ENCODE peak calls at places on chromosome X, in four cellular contexts. One of them, this sample, is unnamed.

GRCh38 chrX:150225756-150226155 is 137.4 kb upstream of the MAMLD1 start:
- DNase-seq in H1: no peak
- DNase-seq in IMR-90: no peak
- DNase-seq in mesendoderm: no peak
- DNase-seq in this sample: peak; percentile 43

GRCh38 chrX:19347916-19348315 is 4.2 kb downstream of the PDHA1 start:
- DNase-seq in H1: no peak
- DNase-seq in mesendoderm: no peak
- DNase-seq in IMR-90: peak; percentile 25
- DNase-seq in this sample: no peak

GRCh38 chrX:15158350-15158735 is 111.5 kb downstream of the ASB9 start:
- DNase-seq in H1: no peak
- DNase-seq in IMR-90: no peak
- DNase-seq in mesendoderm: no peak
- DNase-seq in this sample: no peak

GRCh38 chrX:19543020-19543715 is 27.9 kb upstream of the MAP3K15 start:
- DNase-seq in H1: no peak
- DNase-seq in IMR-90: no peak
- DNase-seq in mesendoderm: no peak
- DNase-seq in this sample: no peak

GRCh38 chrX:101803451-101803850 is 128.4 kb downstream of the ZMAT1 start:
- DNase-seq in mesendoderm: no peak
- DNase-seq in IMR-90: peak; percentile 19
- DNase-seq in H1: no peak
- DNase-seq in this sample: no peak

GRCh38 chrX:154540897-154541535 is 5.6 kb downstream of the G6PD start:
- DNase-seq in H1: no peak
- DNase-seq in mesendoderm: no peak
- DNase-seq in IMR-90: no peak
- DNase-seq in this sample: no peak

GRCh38 chrX:46257451-46257879 is 287.8 kb downstream of the ZNF674 start:
- DNase-seq in mesendoderm: no peak
- DNase-seq in H1: no peak
- DNase-seq in IMR-90: no peak
- DNase-seq in this sample: no peak

GRCh38 chrX:111823703-111824102 is 52.3 kb upstream of the TRPC5OS start:
- DNase-seq in mesendoderm: no peak
- DNase-seq in H1: no peak
- DNase-seq in IMR-90: no peak
- DNase-seq in this sample: no peak

GRCh38 chrX:38060331-38060878 is 54.1 kb downstream of the SYTL5 start:
- DNase-seq in mesendoderm: no peak
- DNase-seq in IMR-90: no peak
- DNase-seq in H1: no peak
- DNase-seq in this sample: no peak

GRCh38 chrX:110287605-110288004 is 30.3 kb downstream of the AMMECR1 start:
- DNase-seq in H1: no peak
- DNase-seq in mesendoderm: no peak
- DNase-seq in IMR-90: peak; percentile 62
- DNase-seq in this sample: no peak

GRCh38 chrX:11341274-11342256 is 48.4 kb downstream of the AMELX start:
- DNase-seq in IMR-90: peak; percentile 79
- DNase-seq in mesendoderm: peak; percentile 0
- DNase-seq in H1: no peak
- DNase-seq in this sample: no peak

GRCh38 chrX:9882669-9883446 is 84.3 kb upstream of the CLDN34 start:
- DNase-seq in H1: no peak
- DNase-seq in mesendoderm: peak; percentile 53
- DNase-seq in IMR-90: peak; percentile 87
- DNase-seq in this sample: no peak

GRCh38 chrX:132861076-132861475 is 97.4 kb downstream of the HS6ST2 start:
- DNase-seq in H1: no peak
- DNase-seq in mesendoderm: no peak
- DNase-seq in IMR-90: no peak
- DNase-seq in this sample: no peak

GRCh38 chrX:39196192-39197102 is 395.2 kb downstream of the MID1IP1 start:
- DNase-seq in H1: no peak
- DNase-seq in IMR-90: peak; percentile 2
- DNase-seq in mesendoderm: no peak
- DNase-seq in this sample: no peak

GRCh38 chrX:113059714-113060113 is 219.1 kb upstream of the AMOT start:
- DNase-seq in IMR-90: no peak
- DNase-seq in mesendoderm: no peak
- DNase-seq in H1: no peak
- DNase-seq in this sample: no peak

GRCh38 chrX:150080497-150080896 is 142.2 kb upstream of the EOLA2 start:
- DNase-seq in mesendoderm: no peak
- DNase-seq in IMR-90: no peak
- DNase-seq in H1: no peak
- DNase-seq in this sample: no peak

GRCh38 chrX:17814059-17814458 is 47.0 kb downstream of the RAI2 start:
- DNase-seq in H1: no peak
- DNase-seq in mesendoderm: no peak
- DNase-seq in IMR-90: no peak
- DNase-seq in this sample: no peak

GRCh38 chrX:38376747-38377146 is 24.3 kb downstream of the OTC start:
- DNase-seq in IMR-90: no peak
- DNase-seq in H1: no peak
- DNase-seq in mesendoderm: no peak
- DNase-seq in this sample: no peak

GRCh38 chrX:135740683-135741149 is 27.3 kb downstream of the CT45A3 start:
- DNase-seq in IMR-90: no peak
- DNase-seq in mesendoderm: no peak
- DNase-seq in H1: peak; percentile 37
- DNase-seq in this sample: peak; percentile 39

GRCh38 chrX:118594697-118595420 is 99.2 kb downstream of the DOCK11 start:
- DNase-seq in H1: no peak
- DNase-seq in mesendoderm: no peak
- DNase-seq in IMR-90: no peak
- DNase-seq in this sample: no peak

GRCh38 chrX:31499120-31499519 is 427.3 kb upstream of the FTHL17 start:
- DNase-seq in IMR-90: peak; percentile 42
- DNase-seq in H1: no peak
- DNase-seq in mesendoderm: peak; percentile 20
- DNase-seq in this sample: no peak

GRCh38 chrX:150258463-150259430 is 104.4 kb upstream of the MAMLD1 start:
- DNase-seq in H1: no peak
- DNase-seq in IMR-90: peak; percentile 42
- DNase-seq in mesendoderm: no peak
- DNase-seq in this sample: no peak

GRCh38 chrX:136200466-136200865 is 50.7 kb downstream of the MAP7D3 start:
- DNase-seq in mesendoderm: peak; percentile 59
- DNase-seq in IMR-90: peak; percentile 58
- DNase-seq in H1: no peak
- DNase-seq in this sample: no peak

DNA sequence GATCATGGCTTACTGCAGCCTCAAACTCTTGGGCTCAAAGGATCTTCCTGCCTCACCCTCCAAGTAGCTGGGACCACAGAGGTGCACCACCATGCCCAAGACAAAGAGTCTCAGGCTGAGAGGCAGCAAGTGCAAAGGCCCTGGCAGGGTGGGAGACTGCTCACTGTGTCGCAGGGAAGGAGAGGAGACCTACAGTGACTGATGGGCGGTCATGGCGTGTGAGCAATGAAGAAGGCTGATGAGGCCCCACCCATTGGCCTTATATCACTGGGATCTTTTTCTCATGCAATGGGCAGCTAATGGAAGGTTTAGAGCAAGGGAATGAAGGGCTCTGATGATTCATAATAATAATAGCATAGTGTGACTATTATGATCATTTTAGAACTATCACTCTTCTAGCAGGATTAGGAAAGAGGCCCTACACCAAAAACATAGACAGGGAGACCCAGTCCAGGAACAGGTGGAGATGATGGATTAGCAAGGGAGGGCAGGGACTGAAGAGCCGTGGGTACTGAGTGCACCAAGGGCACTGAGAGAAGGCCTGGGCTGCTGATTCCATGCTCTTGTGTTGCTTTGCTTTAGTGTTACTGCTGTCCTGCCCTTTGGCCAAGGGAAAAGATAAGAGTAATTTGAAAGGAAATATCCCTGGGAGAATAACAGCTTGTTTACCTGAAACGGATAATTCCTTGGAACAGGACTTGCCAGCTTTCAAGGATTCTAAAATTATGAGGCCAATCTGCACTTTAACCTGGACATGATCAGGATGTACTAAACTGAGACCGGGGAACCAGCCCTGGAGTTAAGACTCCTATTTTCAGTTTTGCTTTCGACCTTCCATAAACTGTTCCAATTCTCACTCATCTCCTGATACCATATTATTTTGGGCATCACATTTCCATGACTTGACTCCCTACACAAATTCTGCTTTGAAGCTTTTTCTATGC is 20.6 kb downstream of the FAM9C start:
- DNase-seq in H1: no peak
- DNase-seq in IMR-90: no peak
- DNase-seq in mesendoderm: no peak
- DNase-seq in this sample: no peak
- H3K56ac ChIP-seq in H1: no peak overlapping the region
- H3K56ac ChIP-seq in IMR-90: no peak overlapping the region
- H3K56ac ChIP-seq in mesendoderm: peak overlapping the region; percentile 15
- H3K56ac ChIP-seq in this sample: no peak overlapping the region

GRCh38 chrX:16714504-16714903 is 2.0 kb upstream of the CTPS2 start:
- DNase-seq in H1: no peak
- DNase-seq in IMR-90: no peak
- DNase-seq in mesendoderm: no peak
- DNase-seq in this sample: no peak

GRCh38 chrX:16722481-16722880 is 3.1 kb downstream of the SYAP1 start:
- DNase-seq in IMR-90: peak; percentile 15
- DNase-seq in H1: no peak
- DNase-seq in mesendoderm: no peak
- DNase-seq in this sample: no peak

GRCh38 chrX:16718824-16719333 is 533 bp upstream of the SYAP1 start:
- DNase-seq in mesendoderm: no peak
- DNase-seq in IMR-90: no peak
- DNase-seq in H1: no peak
- DNase-seq in this sample: no peak

GRCh38 chrX:16725067-16725466 is 5.7 kb downstream of the SYAP1 start:
- DNase-seq in mesendoderm: no peak
- DNase-seq in IMR-90: no peak
- DNase-seq in H1: no peak
- DNase-seq in this sample: no peak

DNA sequence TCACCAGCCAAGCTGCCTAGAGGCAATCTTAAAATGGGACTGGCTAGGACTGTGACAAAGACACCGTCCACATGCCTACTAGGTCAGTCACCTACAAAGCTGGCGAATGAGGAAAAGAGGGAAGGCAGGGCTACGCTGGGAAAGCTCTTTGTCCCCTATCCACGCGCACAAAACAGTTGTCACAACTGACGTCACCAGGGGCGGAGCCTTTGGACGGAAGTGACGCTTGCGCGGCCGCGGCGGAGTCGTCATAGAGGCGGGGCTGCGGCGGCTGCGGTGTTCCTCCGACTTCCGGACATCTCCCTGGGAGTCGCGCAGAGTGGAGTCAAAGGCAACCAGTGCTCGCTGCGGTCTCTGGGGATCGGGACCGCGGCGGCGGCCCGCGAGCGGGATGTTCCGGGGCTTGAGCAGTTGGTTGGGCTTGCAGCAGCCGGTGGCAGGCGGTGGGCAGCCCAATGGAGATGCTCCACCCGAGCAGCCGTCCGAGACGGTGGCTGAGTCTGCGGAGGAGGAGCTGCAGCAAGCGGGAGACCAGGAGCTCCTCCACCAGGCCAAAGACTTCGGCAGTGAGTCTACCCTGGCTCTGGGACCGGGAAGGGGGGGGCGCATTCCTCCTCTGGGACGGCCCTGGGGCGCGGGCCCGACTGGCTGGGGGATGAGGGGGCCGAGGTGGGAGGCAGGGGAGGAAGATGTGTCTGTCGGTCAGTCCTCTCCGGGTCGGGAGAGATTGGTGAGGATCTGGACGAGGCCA is at the start of gene SYAP1:
- DNase-seq in IMR-90: peak; percentile 99
- DNase-seq in H1: peak; percentile 95
- DNase-seq in mesendoderm: peak; percentile 97
- DNase-seq in this sample: peak; percentile 99
- H3K23ac ChIP-seq in IMR-90: peak within 1 kb of the TSS; percentile 82
- H3K23ac ChIP-seq in H1: no peak within 1 kb of the TSS
- H3K23ac ChIP-seq in mesendoderm: peak within 1 kb of the TSS; percentile 1
- H3K23ac ChIP-seq in this sample: no peak within 1 kb of the TSS

DNA sequence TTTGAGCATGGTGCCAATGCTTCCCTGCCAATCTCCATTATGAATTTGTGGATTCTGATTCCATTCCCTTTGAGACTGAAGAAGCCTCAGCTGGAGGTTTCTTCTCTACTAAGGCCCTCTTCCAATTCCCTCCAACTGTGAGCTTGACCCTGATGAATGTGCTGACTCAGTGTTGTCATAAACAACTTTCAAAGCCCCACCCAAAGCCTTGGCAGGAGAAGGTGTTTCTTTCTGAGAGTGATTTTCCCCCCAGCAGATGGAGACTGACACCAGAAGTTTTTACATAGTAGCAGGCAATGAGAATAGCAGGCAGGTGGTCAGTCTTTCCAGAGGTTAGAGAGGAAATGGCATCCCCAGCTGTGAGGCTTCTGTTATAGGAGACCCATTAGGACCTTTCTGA is 53.1 kb downstream of the OCRL start:
- DNase-seq in mesendoderm: peak; percentile 69
- DNase-seq in IMR-90: peak; percentile 37
- DNase-seq in H1: no peak
- DNase-seq in this sample: no peak
- H3K56ac ChIP-seq in mesendoderm: no peak overlapping the region
- H3K56ac ChIP-seq in IMR-90: no peak overlapping the region
- H3K56ac ChIP-seq in H1: no peak overlapping the region
- H3K56ac ChIP-seq in this sample: no peak overlapping the region

GRCh38 chrX:115900425-115900824 is 270.1 kb upstream of the AGTR2 start:
- DNase-seq in IMR-90: no peak
- DNase-seq in mesendoderm: no peak
- DNase-seq in H1: no peak
- DNase-seq in this sample: peak; percentile 26
- H3K23ac ChIP-seq in IMR-90: no peak overlapping the region
- H3K23ac ChIP-seq in mesendoderm: no peak overlapping the region
- H3K23ac ChIP-seq in H1: no peak overlapping the region
- H3K23ac ChIP-seq in this sample: no peak overlapping the region

DNA sequence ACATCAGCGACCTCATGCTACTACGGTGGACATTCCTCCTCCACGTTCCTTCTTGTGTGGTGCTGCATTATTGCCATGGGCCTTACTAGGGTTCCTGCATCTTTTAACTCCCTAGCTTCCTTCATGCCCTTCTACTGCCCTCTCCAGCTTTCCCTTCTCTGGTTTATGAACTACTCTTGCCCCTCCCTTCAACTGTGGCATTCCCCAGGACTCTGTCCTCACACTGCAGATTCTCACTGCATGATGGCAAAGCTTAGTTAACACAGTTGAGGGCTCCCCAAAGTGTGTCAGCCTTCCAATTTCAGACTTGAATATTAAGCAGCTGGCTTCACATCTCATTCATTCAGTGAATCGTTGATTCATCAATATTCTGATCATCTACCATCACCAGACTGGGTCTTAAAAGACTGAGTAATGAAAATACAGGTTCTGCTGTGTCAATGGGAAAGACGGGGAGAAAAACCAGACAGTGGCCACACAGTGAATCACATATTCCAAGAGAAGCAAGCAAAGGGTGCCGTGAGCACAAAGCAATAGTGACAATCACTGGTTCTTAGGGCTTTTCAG is 53.0 kb downstream of the ZFX start:
- DNase-seq in mesendoderm: no peak
- DNase-seq in H1: no peak
- DNase-seq in IMR-90: no peak
- DNase-seq in this sample: no peak
- H3K56ac ChIP-seq in mesendoderm: no peak overlapping the region
- H3K56ac ChIP-seq in H1: no peak overlapping the region
- H3K56ac ChIP-seq in IMR-90: no peak overlapping the region
- H3K56ac ChIP-seq in this sample: no peak overlapping the region

This sample was measured in H9.